ENCODE peak calls at places on chromosomes 11 and 22, in eight cellular contexts. One of them, this sample, is unnamed. For H3K4me1, the result is how much of the 10 kb centered on the place peaks cover.

GRCh38 chr11:75261902-75262361 is 21.4 kb downstream of the TPBGL start:
- DNase-seq in cardiac muscle cell: no peak
- DNase-seq in psoas muscle: no peak
- DNase-seq in H9: no peak
- DNase-seq in left lung: peak
- DNase-seq in stomach: no peak
- DNase-seq in upper lobe of right lung: peak
- DNase-seq in OCI-LY7: no peak
- DNase-seq in this sample: peak

GRCh38 chr22:41526802-41527799 is 17.2 kb downstream of the POLR3H start:
- DNase-seq in cardiac muscle cell: peak
- DNase-seq in psoas muscle: peak
- DNase-seq in H9: peak
- DNase-seq in left lung: no peak
- DNase-seq in stomach: peak
- DNase-seq in upper lobe of right lung: no peak
- DNase-seq in OCI-LY7: peak
- DNase-seq in this sample: no peak

GRCh38 chr11:108115495-108116140 is 5.7 kb upstream of the ACAT1 start:
- DNase-seq in cardiac muscle cell: peak
- DNase-seq in psoas muscle: peak
- DNase-seq in H9: peak
- DNase-seq in left lung: peak
- DNase-seq in stomach: peak
- DNase-seq in upper lobe of right lung: peak
- DNase-seq in OCI-LY7: peak
- DNase-seq in this sample: no peak

GRCh38 chr11:120186799-120187591 is 23.8 kb upstream of the OAF start:
- DNase-seq in cardiac muscle cell: no peak
- DNase-seq in psoas muscle: no peak
- DNase-seq in H9: peak
- DNase-seq in left lung: peak
- DNase-seq in stomach: peak
- DNase-seq in upper lobe of right lung: peak
- DNase-seq in OCI-LY7: no peak
- DNase-seq in this sample: no peak

GRCh38 chr11:10925149-10925926 is 67.5 kb upstream of the ZBED5 start:
- DNase-seq in cardiac muscle cell: no peak
- DNase-seq in psoas muscle: no peak
- DNase-seq in H9: no peak
- DNase-seq in left lung: no peak
- DNase-seq in stomach: no peak
- DNase-seq in upper lobe of right lung: no peak
- DNase-seq in OCI-LY7: no peak
- DNase-seq in this sample: no peak

GRCh38 chr11:71266114-71266833 is 13.9 kb upstream of the SHANK2 start:
- DNase-seq in cardiac muscle cell: no peak
- DNase-seq in psoas muscle: no peak
- DNase-seq in H9: peak
- DNase-seq in left lung: no peak
- DNase-seq in stomach: peak
- DNase-seq in upper lobe of right lung: peak
- DNase-seq in OCI-LY7: no peak
- DNase-seq in this sample: no peak

GRCh38 chr22:43345761-43346261 is 2.6 kb upstream of the SCUBE1 start:
- DNase-seq in cardiac muscle cell: no peak
- DNase-seq in psoas muscle: no peak
- DNase-seq in H9: no peak
- DNase-seq in left lung: no peak
- DNase-seq in stomach: no peak
- DNase-seq in upper lobe of right lung: peak
- DNase-seq in OCI-LY7: no peak
- DNase-seq in this sample: no peak

GRCh38 chr11:14422052-14422813 is 63.2 kb upstream of the RRAS2 start:
- DNase-seq in cardiac muscle cell: peak
- DNase-seq in psoas muscle: peak
- DNase-seq in H9: peak
- DNase-seq in left lung: peak
- DNase-seq in stomach: peak
- DNase-seq in upper lobe of right lung: peak
- DNase-seq in OCI-LY7: no peak
- DNase-seq in this sample: peak

GRCh38 chr11:120102050-120102861 is 35.7 kb downstream of the TRIM29 start:
- DNase-seq in cardiac muscle cell: no peak
- DNase-seq in psoas muscle: no peak
- DNase-seq in H9: no peak
- DNase-seq in left lung: no peak
- DNase-seq in stomach: no peak
- DNase-seq in upper lobe of right lung: no peak
- DNase-seq in OCI-LY7: no peak
- DNase-seq in this sample: no peak

GRCh38 chr11:16606784-16607674 is 131.4 kb upstream of the C11orf58 start:
- DNase-seq in cardiac muscle cell: peak
- DNase-seq in psoas muscle: peak
- DNase-seq in H9: peak
- DNase-seq in left lung: peak
- DNase-seq in stomach: peak
- DNase-seq in upper lobe of right lung: peak
- DNase-seq in OCI-LY7: no peak
- DNase-seq in this sample: peak

GRCh38 chr11:12725863-12726666 is 51.8 kb downstream of the TEAD1 start:
- DNase-seq in cardiac muscle cell: no peak
- DNase-seq in psoas muscle: no peak
- DNase-seq in H9: no peak
- DNase-seq in left lung: no peak
- DNase-seq in stomach: no peak
- DNase-seq in upper lobe of right lung: no peak
- DNase-seq in OCI-LY7: no peak
- DNase-seq in this sample: no peak

GRCh38 chr11:23143031-23143430 is 282.8 kb upstream of the CCDC179 start:
- DNase-seq in cardiac muscle cell: no peak
- DNase-seq in psoas muscle: no peak
- DNase-seq in H9: no peak
- DNase-seq in left lung: no peak
- DNase-seq in stomach: no peak
- DNase-seq in upper lobe of right lung: no peak
- DNase-seq in OCI-LY7: no peak
- DNase-seq in this sample: no peak

GRCh38 chr11:46247090-46247489 is 30.4 kb upstream of the CREB3L1 start:
- DNase-seq in cardiac muscle cell: no peak
- DNase-seq in psoas muscle: peak
- DNase-seq in H9: no peak
- DNase-seq in left lung: no peak
- DNase-seq in stomach: no peak
- DNase-seq in upper lobe of right lung: no peak
- DNase-seq in OCI-LY7: no peak
- DNase-seq in this sample: no peak

GRCh38 chr11:21636561-21636960 is 556.3 kb upstream of the ANO5 start:
- DNase-seq in cardiac muscle cell: no peak
- DNase-seq in psoas muscle: no peak
- DNase-seq in H9: no peak
- DNase-seq in left lung: no peak
- DNase-seq in stomach: no peak
- DNase-seq in upper lobe of right lung: no peak
- DNase-seq in OCI-LY7: no peak
- DNase-seq in this sample: no peak

GRCh38 chr11:129720994-129721393 is 94.7 kb upstream of the TMEM45B start:
- DNase-seq in cardiac muscle cell: no peak
- DNase-seq in psoas muscle: no peak
- DNase-seq in H9: no peak
- DNase-seq in left lung: no peak
- DNase-seq in stomach: no peak
- DNase-seq in upper lobe of right lung: no peak
- DNase-seq in OCI-LY7: no peak
- DNase-seq in this sample: no peak

GRCh38 chr22:37025500-37026070 is 6.0 kb downstream of the MPST start:
- DNase-seq in cardiac muscle cell: no peak
- DNase-seq in psoas muscle: no peak
- DNase-seq in H9: no peak
- DNase-seq in left lung: no peak
- DNase-seq in stomach: no peak
- DNase-seq in upper lobe of right lung: no peak
- DNase-seq in OCI-LY7: no peak
- DNase-seq in this sample: no peak

GRCh38 chr22:27903805-27904473 is 15.1 kb downstream of the PITPNB start:
- DNase-seq in cardiac muscle cell: no peak
- DNase-seq in psoas muscle: no peak
- DNase-seq in H9: no peak
- DNase-seq in left lung: no peak
- DNase-seq in stomach: no peak
- DNase-seq in upper lobe of right lung: no peak
- DNase-seq in OCI-LY7: no peak
- DNase-seq in this sample: no peak

GRCh38 chr22:29813563-29813962 is 24.5 kb downstream of the ASCC2 start:
- DNase-seq in cardiac muscle cell: no peak
- DNase-seq in psoas muscle: no peak
- DNase-seq in H9: no peak
- DNase-seq in left lung: no peak
- DNase-seq in stomach: no peak
- DNase-seq in upper lobe of right lung: no peak
- DNase-seq in OCI-LY7: no peak
- DNase-seq in this sample: no peak

GRCh38 chr11:131195801-131196517 is 174.5 kb upstream of the NTM start:
- DNase-seq in cardiac muscle cell: no peak
- DNase-seq in psoas muscle: no peak
- DNase-seq in H9: no peak
- DNase-seq in left lung: no peak
- DNase-seq in stomach: peak
- DNase-seq in upper lobe of right lung: no peak
- DNase-seq in OCI-LY7: no peak
- DNase-seq in this sample: no peak

GRCh38 chr11:61526956-61527731 is 18.6 kb downstream of the LRRC10B start:
- DNase-seq in cardiac muscle cell: no peak
- DNase-seq in psoas muscle: no peak
- DNase-seq in H9: no peak
- DNase-seq in left lung: no peak
- DNase-seq in stomach: no peak
- DNase-seq in upper lobe of right lung: no peak
- DNase-seq in OCI-LY7: no peak
- DNase-seq in this sample: no peak

GRCh38 chr11:123308077-123308476 is 113.0 kb upstream of the CLMP start:
- DNase-seq in cardiac muscle cell: peak
- DNase-seq in psoas muscle: no peak
- DNase-seq in H9: no peak
- DNase-seq in left lung: no peak
- DNase-seq in stomach: no peak
- DNase-seq in upper lobe of right lung: no peak
- DNase-seq in OCI-LY7: no peak
- DNase-seq in this sample: no peak

DNA sequence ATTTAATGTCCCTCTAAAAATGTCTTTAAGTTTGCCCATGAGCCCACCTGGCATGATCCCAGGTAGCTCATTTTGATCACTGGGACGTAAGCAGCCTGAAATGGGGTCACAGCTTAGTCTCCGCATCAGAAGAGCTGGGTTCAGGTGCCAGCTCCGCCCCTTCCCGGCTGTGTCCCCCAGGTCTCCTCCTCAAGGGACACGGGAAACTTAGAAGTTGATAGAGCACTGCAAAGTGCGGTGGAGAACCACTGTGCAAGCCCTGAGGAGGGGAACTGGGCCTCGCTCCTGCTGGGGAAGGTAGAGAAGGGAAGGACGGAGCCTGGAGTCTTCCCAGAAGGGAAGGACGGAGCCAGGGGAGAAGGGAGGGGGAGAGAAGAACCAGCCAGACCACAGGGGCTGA is 7.7 kb downstream of the TOM1 start:
- DNase-seq in cardiac muscle cell: no peak
- DNase-seq in psoas muscle: no peak
- DNase-seq in H9: no peak
- DNase-seq in left lung: no peak
- DNase-seq in stomach: no peak
- DNase-seq in upper lobe of right lung: peak
- DNase-seq in OCI-LY7: no peak
- DNase-seq in this sample: no peak
- TF ChIP-seq CTCF in cardiac muscle cell: no peak
- TF ChIP-seq CTCF in psoas muscle: no peak
- TF ChIP-seq CTCF in H9: no peak
- TF ChIP-seq CTCF in left lung: no peak
- TF ChIP-seq CTCF in stomach: no peak
- TF ChIP-seq CTCF in upper lobe of right lung: no peak
- TF ChIP-seq CTCF in OCI-LY7: no peak
- TF ChIP-seq CTCF in this sample: no peak

GRCh38 chr22:32801436-32802290 is at the start of gene TIMP3:
- DNase-seq in cardiac muscle cell: peak
- DNase-seq in psoas muscle: peak
- DNase-seq in H9: peak
- DNase-seq in left lung: peak
- DNase-seq in stomach: peak
- DNase-seq in upper lobe of right lung: peak
- DNase-seq in OCI-LY7: no peak
- DNase-seq in this sample: no peak
- H3K27ac ChIP-seq in cardiac muscle cell: peak
- H3K27ac ChIP-seq in psoas muscle: peak
- H3K27ac ChIP-seq in H9: no peak
- H3K27ac ChIP-seq in left lung: peak
- H3K27ac ChIP-seq in stomach: peak
- H3K27ac ChIP-seq in upper lobe of right lung: peak
- H3K27ac ChIP-seq in OCI-LY7: no peak
- H3K27ac ChIP-seq in this sample: peak

GRCh38 chr22:47164514-47165337 is 402.3 kb downstream of the TBC1D22A start:
- DNase-seq in cardiac muscle cell: no peak
- DNase-seq in psoas muscle: no peak
- DNase-seq in H9: peak
- DNase-seq in left lung: peak
- DNase-seq in stomach: no peak
- DNase-seq in upper lobe of right lung: peak
- DNase-seq in OCI-LY7: no peak
- DNase-seq in this sample: no peak
- H3K4me1 ChIP-seq in cardiac muscle cell: under half
- H3K4me1 ChIP-seq in psoas muscle: under half
- H3K4me1 ChIP-seq in H9: under half
- H3K4me1 ChIP-seq in left lung: under half
- H3K4me1 ChIP-seq in stomach: under half
- H3K4me1 ChIP-seq in upper lobe of right lung: under half
- H3K4me1 ChIP-seq in OCI-LY7: under half
- H3K4me1 ChIP-seq in this sample: under half

DNA sequence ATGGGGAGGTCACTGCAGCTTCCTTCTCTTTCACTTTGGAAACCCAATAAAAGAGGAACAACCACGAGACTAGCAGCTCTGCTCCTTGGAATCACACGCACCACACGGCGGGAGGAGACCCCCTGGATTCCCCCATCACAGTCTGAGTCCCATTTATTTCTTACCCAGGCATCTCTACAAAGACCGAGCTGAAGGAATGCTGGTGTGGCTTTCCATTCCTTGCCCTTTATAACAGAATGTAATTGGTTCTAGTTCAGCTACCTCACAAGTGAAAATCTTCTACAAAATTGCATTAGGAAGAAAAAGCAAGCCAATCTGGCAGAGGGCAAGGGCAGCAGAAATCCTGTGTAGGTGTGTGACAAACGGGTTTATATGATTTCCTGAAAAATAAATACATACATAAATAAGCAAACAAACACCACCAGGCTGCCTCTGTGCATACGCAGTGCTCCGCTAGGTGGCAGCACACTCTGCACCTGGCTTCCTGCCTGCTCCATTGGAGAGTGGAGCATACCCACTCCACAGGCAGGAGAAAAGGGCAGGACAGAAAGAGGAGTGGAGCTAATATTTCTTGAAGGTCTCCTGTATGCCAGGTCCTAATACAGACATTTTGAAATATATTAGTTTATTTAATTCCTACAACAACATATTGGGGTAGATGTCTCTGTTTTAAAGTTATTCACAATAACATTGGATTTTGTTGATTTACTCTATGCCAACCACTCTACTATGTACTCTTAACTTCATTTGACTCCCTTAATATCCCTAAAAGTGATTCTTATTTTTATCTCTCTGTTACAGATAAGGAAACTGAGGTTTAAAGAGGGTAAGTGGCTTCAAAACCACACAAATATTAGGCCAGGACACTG is 673.1 kb downstream of the KCNA4 start:
- DNase-seq in cardiac muscle cell: peak
- DNase-seq in psoas muscle: peak
- DNase-seq in H9: peak
- DNase-seq in left lung: peak
- DNase-seq in stomach: peak
- DNase-seq in upper lobe of right lung: peak
- DNase-seq in OCI-LY7: peak
- DNase-seq in this sample: peak
- TF ChIP-seq CTCF in cardiac muscle cell: peak
- TF ChIP-seq CTCF in psoas muscle: peak
- TF ChIP-seq CTCF in H9: peak
- TF ChIP-seq CTCF in left lung: peak
- TF ChIP-seq CTCF in stomach: peak
- TF ChIP-seq CTCF in upper lobe of right lung: peak
- TF ChIP-seq CTCF in OCI-LY7: peak
- TF ChIP-seq CTCF in this sample: peak

This sample was measured in RWPE2.